ENCODE peak calls at places on chromosomes 13 and 19, in seven cellular contexts. E, P, S, K, I, Z and B are unnamed samples.

GRCh38 chr19:30968210-30968609 is 381.0 kb downstream of the TSHZ3 start:
- DNase-seq in E (no peak), K (no peak), I (no peak), Z (no peak), S (no peak), P (no peak), B (no peak)

GRCh38 chr13:77918391-77919261 is at the start of gene EDNRB:
- DNase-seq in Z (no peak), I (peak; percentile 26), S (peak; percentile 43), P (no peak), E (peak; percentile 56), K (peak; percentile 38), B (peak; percentile 20)

GRCh38 chr13:87331178-87331577 is 340.0 kb upstream of the SLITRK5 start:
- DNase-seq in I (no peak), S (no peak), P (no peak), K (peak; percentile 30), E (peak; percentile 17), Z (no peak), B (no peak)

GRCh38 chr19:16605552-16605951 is 22.5 kb downstream of the MED26 start:
- DNase-seq in K (no peak), P (no peak), I (no peak), S (no peak), E (no peak), Z (no peak), B (no peak)

GRCh38 chr19:970695-971094 is 13.4 kb upstream of the WDR18 start:
- DNase-seq in P (no peak), Z (no peak), E (no peak), I (no peak), S (no peak), K (no peak), B (no peak)

GRCh38 chr13:25453966-25454365 is 82.2 kb downstream of the ATP8A2 start:
- DNase-seq in K (no peak), S (no peak), Z (no peak), E (no peak), I (no peak), P (no peak), B (no peak)

GRCh38 chr19:35977446-35978222 is 17.4 kb upstream of the SDHAF1 start:
- DNase-seq in Z (no peak), P (no peak), K (no peak), I (no peak), S (no peak), E (no peak), B (no peak)

GRCh38 chr19:35107541-35107939 is 8.1 kb upstream of the FXYD3 start:
- DNase-seq in E (no peak), Z (no peak), I (no peak), K (peak; percentile 49), S (peak; percentile 51), P (no peak), B (peak; percentile 22)

GRCh38 chr19:18000981-18001836 is 6.8 kb upstream of the ARRDC2 start:
- DNase-seq in S (peak; percentile 84), E (peak; percentile 87), I (no peak), K (peak; percentile 80), P (peak; percentile 96), Z (no peak), B (peak; percentile 69)

GRCh38 chr13:47908200-47908902 is 92.7 kb downstream of the SUCLA2 start:
- DNase-seq in P (no peak), E (no peak), Z (no peak), K (peak; percentile 82), S (no peak), I (no peak), B (peak; percentile 82)

GRCh38 chr19:5288347-5288739 is 52.3 kb downstream of the PTPRS start:
- DNase-seq in I (no peak), E (peak; percentile 39), K (no peak), Z (no peak), S (no peak), P (no peak), B (no peak)
- H3K4me3 ChIP-seq in I (no peak overlapping the region), E (peak overlapping the region; percentile 5), K (no peak overlapping the region), Z (no peak overlapping the region), S (no peak overlapping the region), P (no peak overlapping the region), B (no peak overlapping the region)

GRCh38 chr19:19356500-19356899 is 35.9 kb downstream of the MAU2 start:
- DNase-seq in K (no peak), Z (no peak), S (no peak), E (no peak), P (no peak), I (no peak), B (no peak)

GRCh38 chr19:19354007-19354406 is 33.4 kb downstream of the MAU2 start:
- DNase-seq in S (no peak), I (no peak), Z (no peak), K (no peak), P (no peak), E (no peak), B (no peak)

GRCh38 chr19:19354932-19355331 is 34.3 kb downstream of the MAU2 start:
- DNase-seq in I (no peak), S (no peak), Z (no peak), K (no peak), P (no peak), E (no peak), B (no peak)

GRCh38 chr19:19356901-19357566 is 36.4 kb downstream of the MAU2 start:
- DNase-seq in Z (no peak), P (no peak), E (no peak), K (no peak), I (no peak), S (no peak), B (no peak)

DNA sequence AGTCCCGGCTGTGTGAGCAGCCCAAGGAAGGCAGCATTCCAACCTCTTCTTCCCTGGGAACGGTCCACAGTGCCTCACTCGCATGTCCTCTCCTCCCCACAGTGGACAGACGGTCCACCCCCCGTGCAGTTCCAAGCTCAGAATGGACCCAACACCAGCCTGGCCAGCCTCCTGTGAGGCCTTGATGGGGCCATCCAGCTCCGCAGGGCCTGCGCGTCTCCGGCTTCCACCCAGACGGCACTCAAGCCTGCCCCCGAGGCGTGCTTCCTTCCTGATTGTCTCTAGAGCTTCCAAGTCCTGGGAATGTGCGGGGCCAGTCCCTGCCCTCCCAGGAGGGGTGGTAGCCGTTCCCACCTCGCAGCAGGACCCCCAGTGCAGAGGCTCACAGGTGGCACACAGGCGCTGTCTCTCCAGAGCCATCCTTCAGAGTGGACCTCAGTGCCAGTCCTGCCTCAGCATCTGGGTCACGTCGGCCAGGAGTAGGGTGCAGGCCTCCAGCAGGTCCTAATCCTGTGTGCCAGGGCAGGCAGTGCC is 35.0 kb downstream of the MAU2 start:
- DNase-seq in P (no peak), K (no peak), S (no peak), Z (no peak), E (no peak), I (no peak), B (no peak)
- H3K36me3 ChIP-seq in P (peaks cover 44% of the 10 kb centered on the region), K (peaks cover 27% of the 10 kb centered on the region), S (peaks cover 87% of the 10 kb centered on the region), Z (peaks cover 81% of the 10 kb centered on the region), E (peaks cover 89% of the 10 kb centered on the region), I (peaks cover 44% of the 10 kb centered on the region), B (peaks cover 42% of the 10 kb centered on the region)

GRCh38 chr19:47428177-47428894 is 9.0 kb upstream of the MEIS3 start:
- DNase-seq in E (peak; percentile 80), I (peak; percentile 100), K (peak; percentile 99), S (peak; percentile 73), P (peak; percentile 78), Z (peak; percentile 87), B (peak; percentile 96)
- H3K4me3 ChIP-seq in E (no peak overlapping the region), I (no peak overlapping the region), K (peak overlapping the region; percentile 28), S (no peak overlapping the region), P (peak overlapping the region; percentile 2), Z (peak overlapping the region; percentile 28), B (peak overlapping the region; percentile 20)

GRCh38 chr13:111516712-111517640 is 196.5 kb downstream of the TEX29 start:
- DNase-seq in P (no peak), I (no peak), K (no peak), Z (no peak), E (no peak), S (no peak), B (no peak)

GRCh38 chr13:111519041-111519440 is 198.6 kb downstream of the TEX29 start:
- DNase-seq in K (no peak), S (no peak), Z (no peak), I (no peak), E (no peak), P (no peak), B (no peak)

GRCh38 chr13:111517641-111518010 is 197.2 kb downstream of the TEX29 start:
- DNase-seq in S (no peak), P (no peak), K (no peak), I (no peak), Z (no peak), E (no peak), B (no peak)

GRCh38 chr13:111519490-111520170 is 199.2 kb downstream of the TEX29 start:
- DNase-seq in K (no peak), I (no peak), P (no peak), S (no peak), E (no peak), Z (no peak), B (no peak)

DNA sequence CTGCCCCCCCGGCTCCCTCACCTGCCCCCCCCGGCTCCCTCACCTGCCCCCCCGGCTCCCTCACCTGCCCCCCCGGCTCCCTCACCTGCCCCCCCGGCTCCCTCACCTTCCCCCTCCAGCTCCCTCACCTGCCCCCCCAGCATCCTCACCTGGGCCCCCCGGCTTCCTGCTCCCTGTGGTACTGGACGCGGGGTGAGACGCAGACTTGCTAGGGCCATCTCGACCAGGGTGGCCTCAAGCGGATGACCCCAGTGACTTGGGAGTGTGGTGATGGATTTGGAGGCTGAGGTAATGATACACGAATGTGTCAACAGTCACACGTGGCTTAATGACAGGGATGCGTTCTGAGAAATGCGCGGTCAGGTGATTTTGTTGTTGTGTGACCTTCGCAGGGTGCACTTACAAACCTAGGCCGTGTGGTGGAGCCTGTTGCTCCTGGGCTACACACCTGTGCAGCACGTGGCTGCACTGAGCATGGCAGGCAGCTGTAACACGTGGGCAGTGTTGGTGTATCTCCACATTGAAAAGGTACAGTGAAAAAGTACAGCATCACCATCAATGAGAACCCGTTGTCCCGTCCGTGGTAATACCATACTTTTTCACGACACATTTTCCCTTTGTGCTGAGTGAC is 197.8 kb downstream of the TEX29 start:
- DNase-seq in E (no peak), Z (no peak), I (no peak), S (no peak), K (no peak), P (no peak), B (no peak)
- H3K36me3 ChIP-seq in E (no peaks in the 10 kb centered on the region), Z (no peaks in the 10 kb centered on the region), I (no peaks in the 10 kb centered on the region), S (no peaks in the 10 kb centered on the region), K (no peaks in the 10 kb centered on the region), P (no peaks in the 10 kb centered on the region), B (no peaks in the 10 kb centered on the region)

GRCh38 chr19:11989112-11989456 is 24.2 kb downstream of the ZNF763 start:
- DNase-seq in E (no peak), P (no peak), K (no peak), Z (no peak), S (no peak), I (no peak), B (no peak)
- H3K4me3 ChIP-seq in E (peak overlapping the region; percentile 86), P (peak overlapping the region; percentile 98), K (no peak overlapping the region), Z (peak overlapping the region; percentile 98), S (peak overlapping the region; percentile 75), I (no peak overlapping the region), B (no peak overlapping the region)

DNA sequence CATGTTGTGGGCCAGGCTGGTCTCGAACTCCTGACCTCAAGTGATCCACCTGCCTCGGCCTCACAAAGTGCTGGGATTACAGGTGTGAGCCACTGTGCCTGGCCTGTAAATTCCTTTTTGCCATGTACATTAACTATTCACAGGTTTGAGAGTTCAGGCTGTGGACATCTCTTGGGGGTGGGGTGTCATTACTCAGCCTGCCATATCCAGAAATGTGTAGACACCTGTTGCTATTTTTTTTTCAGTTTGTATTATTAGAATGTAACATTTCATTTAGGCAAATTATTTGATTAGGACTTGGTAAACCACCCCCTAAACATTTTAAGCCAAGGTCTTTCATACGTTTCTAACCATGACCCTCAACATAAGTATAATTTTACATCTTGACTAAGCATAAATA is 20.5 kb downstream of the ZNF227 start:
- DNase-seq in E (no peak), K (no peak), P (no peak), S (no peak), I (no peak), Z (no peak), B (no peak)
- H3K36me3 ChIP-seq in E (peaks cover 91% of the 10 kb centered on the region), K (peaks cover 15% of the 10 kb centered on the region), P (peaks cover 71% of the 10 kb centered on the region), S (peaks cover 100% of the 10 kb centered on the region), I (peaks cover 44% of the 10 kb centered on the region), Z (peaks cover 65% of the 10 kb centered on the region), B (peaks cover 40% of the 10 kb centered on the region)